ENCODE peak calls at places on chromosomes 13 and 19, in seven cellular contexts. B is sigmoid colon, I is ovary, G is cardiac muscle cell, N is GM23248, M is foreskin fibroblast, Y is suprapubic skin. E is an unnamed sample.

GRCh38 chr13:60629158-60629557 is 232.1 kb downstream of the TDRD3 start:
- DNase-seq in B (no peak), I (no peak), G (no peak), N (no peak), M (no peak), Y (no peak), E (no peak)

GRCh38 chr13:29922896-29923295 is 72.5 kb upstream of the UBL3 start:
- DNase-seq in B (no peak), I (no peak), G (peak), N (peak), M (peak), Y (no peak), E (no peak)

GRCh38 chr19:49224856-49225255 is 67.3 kb downstream of the TRPM4 start:
- DNase-seq in B (no peak), I (no peak), G (peak), N (peak), M (peak), Y (no peak), E (peak)

GRCh38 chr13:69935043-69935442 is 172.6 kb upstream of the ATXN8OS start:
- DNase-seq in B (no peak), I (no peak), G (no peak), N (no peak), M (no peak), Y (no peak), E (no peak)

GRCh38 chr13:23778007-23778687 is 111.1 kb downstream of the MIPEP start:
- DNase-seq in B (no peak), I (no peak), G (no peak), N (no peak), M (no peak), Y (no peak), E (no peak)

GRCh38 chr13:112245179-112245724 is 130.9 kb upstream of the SPACA7 start:
- DNase-seq in B (peak), I (no peak), G (no peak), N (no peak), M (no peak), Y (no peak), E (no peak)

GRCh38 chr13:95704510-95704909 is 27.6 kb downstream of the DNAJC3 start:
- DNase-seq in B (no peak), I (no peak), G (peak), N (no peak), M (no peak), Y (no peak), E (no peak)

GRCh38 chr13:113065406-113066141 is 40.0 kb upstream of the F7 start:
- DNase-seq in B (no peak), I (no peak), G (no peak), N (no peak), M (no peak), Y (no peak), E (no peak)

GRCh38 chr19:42420055-42420544 is 7.1 kb downstream of the LIPE start:
- DNase-seq in B (peak), I (no peak), G (peak), N (peak), M (peak), Y (no peak), E (no peak)

GRCh38 chr13:73602295-73602694 is 531.9 kb downstream of the KLF12 start:
- DNase-seq in B (no peak), I (no peak), G (peak), N (peak), M (no peak), Y (no peak), E (no peak)

GRCh38 chr19:11377237-11377636 is 2.8 kb downstream of the SWSAP1 start:
- DNase-seq in B (peak), I (peak), G (peak), N (peak), M (peak), Y (no peak), E (no peak)

GRCh38 chr13:75050419-75051066 is 431.4 kb downstream of the TBC1D4 start:
- DNase-seq in B (no peak), I (no peak), G (peak), N (peak), M (peak), Y (no peak), E (no peak)

GRCh38 chr19:43809762-43810696 is 7.8 kb upstream of the LYPD5 start:
- DNase-seq in B (no peak), I (no peak), G (peak), N (peak), M (peak), Y (no peak), E (no peak)

GRCh38 chr13:75180805-75181455 is 301.0 kb downstream of the TBC1D4 start:
- DNase-seq in B (no peak), I (no peak), G (peak), N (peak), M (no peak), Y (no peak), E (no peak)

GRCh38 chr19:19385900-19386339 is 19.6 kb upstream of the GATAD2A start:
- DNase-seq in B (no peak), I (peak), G (no peak), N (no peak), M (no peak), Y (peak), E (no peak)

GRCh38 chr19:33441277-33441699 is 67.8 kb downstream of the CEBPG start:
- DNase-seq in B (peak), I (peak), G (no peak), N (no peak), M (no peak), Y (peak), E (no peak)

GRCh38 chr13:73934215-73934623 is 200.0 kb downstream of the KLF12 start:
- DNase-seq in B (no peak), I (no peak), G (no peak), N (no peak), M (no peak), Y (no peak), E (no peak)

GRCh38 chr13:74886496-74886895 is 595.5 kb downstream of the TBC1D4 start:
- DNase-seq in B (no peak), I (no peak), G (peak), N (peak), M (peak), Y (no peak), E (no peak)

GRCh38 chr13:27276188-27276587 is 5.6 kb downstream of the RASL11A start:
- DNase-seq in B (no peak), I (no peak), G (peak), N (peak), M (peak), Y (no peak), E (no peak)

GRCh38 chr13:28501547-28501946 is 6.6 kb upstream of the FLT1 start:
- DNase-seq in B (no peak), I (no peak), G (no peak), N (no peak), M (no peak), Y (no peak), E (no peak)

GRCh38 chr13:24053505-24054251 is 106.8 kb upstream of the SPATA13 start:
- DNase-seq in B (no peak), I (peak), G (peak), N (peak), M (peak), Y (no peak), E (peak)

GRCh38 chr13:94195715-94196114 is 283.8 kb downstream of the DCT start:
- DNase-seq in B (no peak), I (no peak), G (peak), N (peak), M (peak), Y (no peak), E (no peak)

GRCh38 chr19:11196406-11197287 is 698 bp downstream of the KANK2 start:
- DNase-seq in B (peak), I (peak), G (peak), N (peak), M (no peak), Y (no peak), E (no peak)

GRCh38 chr13:45630791-45631190 is 15.3 kb upstream of the ERICH6B start:
- DNase-seq in B (no peak), I (no peak), G (no peak), N (peak), M (no peak), Y (no peak), E (no peak)

GRCh38 chr19:32647361-32647760 is 27.6 kb downstream of the ANKRD27 start:
- DNase-seq in B (no peak), I (no peak), G (no peak), N (no peak), M (no peak), Y (no peak), E (no peak)

GRCh38 chr13:39496487-39496998 is 106.5 kb downstream of the LHFPL6 start:
- DNase-seq in B (no peak), I (no peak), G (no peak), N (no peak), M (no peak), Y (no peak), E (no peak)

GRCh38 chr19:2252481-2253105 is 3.5 kb downstream of the AMH start:
- DNase-seq in B (no peak), I (no peak), G (no peak), N (no peak), M (no peak), Y (no peak), E (no peak)

GRCh38 chr19:17328517-17329060 is 6.1 kb downstream of the ANO8 start:
- DNase-seq in B (no peak), I (no peak), G (no peak), N (no peak), M (no peak), Y (no peak), E (no peak)

GRCh38 chr13:44309771-44310767 is 63.6 kb upstream of the SERP2 start:
- DNase-seq in B (peak), I (no peak), G (no peak), N (no peak), M (no peak), Y (no peak), E (no peak)

GRCh38 chr19:49956113-49956491 is 4.9 kb downstream of the SIGLEC11 start:
- DNase-seq in B (no peak), I (no peak), G (no peak), N (no peak), M (no peak), Y (no peak), E (no peak)

GRCh38 chr13:75960538-75960994 is 324.4 kb downstream of the LMO7 start:
- DNase-seq in B (no peak), I (no peak), G (no peak), N (no peak), M (no peak), Y (no peak), E (no peak)

GRCh38 chr19:18131841-18132596 is 20.9 kb upstream of the PIK3R2 start:
- DNase-seq in B (no peak), I (no peak), G (no peak), N (no peak), M (no peak), Y (no peak), E (no peak)

GRCh38 chr13:19782049-19782726 is 557 bp downstream of the PSPC1 start:
- DNase-seq in B (peak), I (peak), G (peak), N (peak), M (peak), Y (peak), E (no peak)

GRCh38 chr19:53254451-53255341 is at the start of gene ZNF677:
- DNase-seq in B (peak), I (peak), G (peak), N (peak), M (peak), Y (peak), E (peak)

GRCh38 chr19:51345076-51345620 is 3.2 kb upstream of the VSIG10L start:
- DNase-seq in B (no peak), I (no peak), G (no peak), N (no peak), M (no peak), Y (no peak), E (no peak)

GRCh38 chr13:42354246-42355117 is 82.5 kb downstream of the AKAP11 start:
- DNase-seq in B (no peak), I (no peak), G (peak), N (peak), M (no peak), Y (no peak), E (no peak)

GRCh38 chr13:42355841-42356575 is 84.1 kb downstream of the AKAP11 start:
- DNase-seq in B (no peak), I (no peak), G (no peak), N (no peak), M (no peak), Y (no peak), E (no peak)

GRCh38 chr13:42360046-42360445 is 88.1 kb downstream of the AKAP11 start:
- DNase-seq in B (no peak), I (no peak), G (no peak), N (no peak), M (no peak), Y (no peak), E (no peak)

GRCh38 chr13:42350141-42350540 is 78.2 kb downstream of the AKAP11 start:
- DNase-seq in B (no peak), I (no peak), G (no peak), N (no peak), M (no peak), Y (no peak), E (no peak)

DNA sequence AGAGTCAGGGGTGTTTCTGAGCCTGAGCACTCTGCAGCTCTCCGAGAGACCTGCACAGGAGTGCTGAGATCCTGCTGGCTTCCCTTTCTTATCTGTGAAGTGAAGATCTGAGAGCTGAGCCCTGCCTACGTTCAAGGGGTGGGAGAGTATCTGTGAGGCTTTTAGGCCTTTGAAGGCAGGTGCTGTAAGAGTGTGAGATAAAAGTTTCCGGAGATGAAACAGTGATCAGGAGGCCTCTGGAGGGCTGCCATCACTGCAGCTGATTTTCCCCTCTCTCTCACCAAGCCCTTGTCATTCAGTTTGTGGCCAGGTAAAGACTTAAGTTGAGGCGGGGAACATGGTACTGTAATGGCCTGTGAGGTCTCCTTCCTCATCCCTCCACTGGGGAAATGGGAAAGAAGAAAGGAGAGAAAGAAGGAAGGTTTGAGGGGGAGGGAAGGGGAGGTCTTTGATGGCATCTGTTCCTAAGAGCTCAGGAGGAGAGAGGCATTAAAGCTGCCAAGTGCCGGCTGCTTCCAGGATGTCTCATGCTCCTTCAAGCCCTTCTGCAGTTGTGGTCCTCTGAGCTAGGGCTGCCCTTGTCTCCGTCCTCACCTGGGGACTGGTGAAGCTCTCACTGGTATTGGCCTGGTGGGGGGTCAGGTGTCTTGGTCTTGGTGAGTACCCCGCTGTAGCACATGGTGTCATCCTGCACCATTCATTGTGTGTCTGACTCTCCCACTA is 83.3 kb downstream of the AKAP11 start:
- DNase-seq in B (no peak), I (no peak), G (no peak), N (no peak), M (no peak), Y (no peak), E (no peak)
- H3K4me3 ChIP-seq in B (no peak), I (no peak), G (no peak), N (no peak), M (no peak), Y (no peak), E (no peak)

GRCh38 chr13:35349673-35350278 is 126.7 kb downstream of the MAB21L1 start:
- DNase-seq in B (no peak), I (no peak), G (peak), N (no peak), M (peak), Y (no peak), E (no peak)
- H3K4me3 ChIP-seq in B (no peak), I (no peak), G (no peak), N (no peak), M (no peak), Y (no peak), E (no peak)

GRCh38 chr19:1169921-1170885 is 3.9 kb downstream of the SBNO2 start:
- DNase-seq in B (peak), I (peak), G (peak), N (peak), M (no peak), Y (peak), E (no peak)
- H3K4me3 ChIP-seq in B (peak), I (peak), G (no peak), N (no peak), M (peak), Y (peak), E (no peak)

GRCh38 chr19:38319421-38320258 is at the start of gene KCNK6:
- DNase-seq in B (no peak), I (peak), G (peak), N (peak), M (no peak), Y (peak), E (no peak)

GRCh38 chr19:38315657-38316476 is at the start of gene YIF1B:
- DNase-seq in B (peak), I (peak), G (peak), N (peak), M (peak), Y (peak), E (no peak)

GRCh38 chr19:38317104-38317612 is 1.4 kb upstream of the YIF1B start:
- DNase-seq in B (no peak), I (no peak), G (no peak), N (no peak), M (no peak), Y (no peak), E (no peak)

GRCh38 chr19:38318595-38319142 is 976 bp upstream of the KCNK6 start:
- DNase-seq in B (peak), I (peak), G (peak), N (no peak), M (no peak), Y (no peak), E (no peak)

DNA sequence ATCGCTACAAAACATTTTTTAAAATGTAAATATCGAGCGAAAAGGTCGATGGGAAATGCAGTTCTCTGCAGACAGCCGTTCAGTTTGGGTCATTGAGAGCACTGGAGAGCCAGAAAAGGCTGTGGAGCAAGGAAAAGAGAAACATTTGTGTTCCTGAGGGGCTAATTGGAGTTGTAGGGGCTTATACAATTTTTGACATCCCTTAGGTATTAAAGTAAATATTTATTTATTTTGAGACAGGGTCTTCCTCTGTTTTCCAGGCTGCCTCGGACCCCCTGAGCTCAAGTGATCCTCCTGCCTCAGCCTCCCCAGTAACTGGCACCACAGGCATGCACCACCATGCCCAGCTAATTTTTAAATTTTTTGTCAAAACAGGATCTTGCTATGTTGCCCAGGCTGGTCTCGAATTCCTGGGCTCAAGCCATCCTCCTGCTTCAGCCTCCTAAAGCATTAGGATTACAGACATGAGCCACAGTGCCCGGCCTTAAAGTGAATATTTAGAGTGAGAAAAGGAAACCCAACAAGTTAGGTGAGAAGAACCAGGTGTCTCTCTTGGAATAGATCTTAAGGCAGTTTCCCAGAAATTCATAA is 825 bp upstream of the YIF1B start:
- DNase-seq in B (no peak), I (no peak), G (no peak), N (no peak), M (no peak), Y (no peak), E (no peak)
- H3K4me3 ChIP-seq in B (peak), I (peak), G (peak), N (peak), M (peak), Y (peak), E (no peak)

GRCh38 chr13:41212881-41213280 is 18.5 kb upstream of the KBTBD7 start:
- DNase-seq in B (no peak), I (no peak), G (no peak), N (no peak), M (no peak), Y (no peak), E (no peak)
- H3K4me3 ChIP-seq in B (no peak), I (no peak), G (no peak), N (no peak), M (no peak), Y (no peak), E (no peak)

GRCh38 chr13:102003848-102004570 is 397.8 kb downstream of the FGF14 start:
- DNase-seq in B (no peak), I (no peak), G (no peak), N (peak), M (no peak), Y (no peak), E (no peak)
- H3K4me3 ChIP-seq in B (no peak), I (no peak), G (no peak), N (no peak), M (no peak), Y (no peak), E (no peak)

DNA sequence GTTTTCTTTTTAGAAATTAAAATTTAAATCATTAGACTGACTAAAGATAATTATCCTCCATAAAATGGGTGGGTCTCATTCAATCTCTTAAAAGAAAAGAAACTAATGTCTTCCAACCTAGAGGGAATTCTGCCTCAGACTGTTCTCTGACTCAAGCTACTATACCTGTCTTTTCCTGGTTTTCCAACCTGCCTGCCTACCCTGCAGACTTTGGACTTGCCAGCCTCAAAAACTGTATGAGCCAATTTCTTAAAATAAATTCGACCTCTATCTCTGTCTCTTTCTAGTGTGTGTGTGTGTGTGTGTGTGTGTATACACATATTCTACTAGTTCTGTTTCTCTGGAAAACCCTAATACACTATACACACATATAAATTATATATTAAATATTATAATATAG is 847.3 kb downstream of the PCDH17 start:
- DNase-seq in B (no peak), I (no peak), G (no peak), N (no peak), M (no peak), Y (no peak), E (no peak)
- H3K4me3 ChIP-seq in B (no peak), I (no peak), G (no peak), N (no peak), M (no peak), Y (no peak), E (no peak)

E was measured in iPS DF 6.9.